ENCODE peak calls at places on chromosomes 6 and 20, in six cellular contexts. One of them, this sample, is unnamed.

GRCh38 chr6:98574991-98575390 is 259.4 kb upstream of the POU3F2 start:
- DNase-seq in GM23338: no peak
- DNase-seq in A549: no peak
- DNase-seq in Panc1: no peak
- DNase-seq in K562: no peak
- DNase-seq in HepG2: peak; percentile 45
- DNase-seq in this sample: no peak

GRCh38 chr6:156887623-156888269 is 110.6 kb downstream of the ARID1B start:
- DNase-seq in GM23338: no peak
- DNase-seq in A549: no peak
- DNase-seq in Panc1: no peak
- DNase-seq in K562: no peak
- DNase-seq in HepG2: no peak
- DNase-seq in this sample: no peak

GRCh38 chr6:83221886-83222479 is 28.8 kb downstream of the RWDD2A start:
- DNase-seq in GM23338: peak; percentile 75
- DNase-seq in A549: no peak
- DNase-seq in Panc1: no peak
- DNase-seq in K562: no peak
- DNase-seq in HepG2: peak; percentile 34
- DNase-seq in this sample: peak; percentile 18

GRCh38 chr6:151004415-151005024 is 139.0 kb downstream of the MTHFD1L start:
- DNase-seq in GM23338: no peak
- DNase-seq in A549: peak; percentile 30
- DNase-seq in Panc1: peak; percentile 87
- DNase-seq in K562: no peak
- DNase-seq in HepG2: peak; percentile 59
- DNase-seq in this sample: no peak

GRCh38 chr20:2800590-2801458 is at the start of gene CPXM1:
- DNase-seq in GM23338: peak; percentile 86
- DNase-seq in A549: no peak
- DNase-seq in Panc1: no peak
- DNase-seq in K562: peak; percentile 55
- DNase-seq in HepG2: peak; percentile 46
- DNase-seq in this sample: no peak

GRCh38 chr6:83057705-83058321 is 7.8 kb downstream of the UBE3D start:
- DNase-seq in GM23338: peak; percentile 72
- DNase-seq in A549: peak; percentile 25
- DNase-seq in Panc1: no peak
- DNase-seq in K562: peak; percentile 17
- DNase-seq in HepG2: peak; percentile 42
- DNase-seq in this sample: peak; percentile 22

GRCh38 chr6:110816677-110817076 is 1.4 kb upstream of the CDK19 start:
- DNase-seq in GM23338: peak; percentile 10
- DNase-seq in A549: no peak
- DNase-seq in Panc1: no peak
- DNase-seq in K562: no peak
- DNase-seq in HepG2: no peak
- DNase-seq in this sample: no peak

GRCh38 chr20:56890011-56890410 is 260.9 kb downstream of the TFAP2C start:
- DNase-seq in GM23338: no peak
- DNase-seq in A549: no peak
- DNase-seq in Panc1: no peak
- DNase-seq in K562: no peak
- DNase-seq in HepG2: no peak
- DNase-seq in this sample: no peak

GRCh38 chr6:81897793-81898192 is 145.3 kb upstream of the TENT5A start:
- DNase-seq in GM23338: no peak
- DNase-seq in A549: no peak
- DNase-seq in Panc1: no peak
- DNase-seq in K562: no peak
- DNase-seq in HepG2: peak; percentile 61
- DNase-seq in this sample: no peak

GRCh38 chr6:26103141-26103769 is 16.0 kb downstream of the HFE start:
- DNase-seq in GM23338: no peak
- DNase-seq in A549: peak; percentile 16
- DNase-seq in Panc1: no peak
- DNase-seq in K562: no peak
- DNase-seq in HepG2: peak; percentile 66
- DNase-seq in this sample: no peak

GRCh38 chr20:3766381-3766780 is 1.2 kb downstream of the ADISSP start:
- DNase-seq in GM23338: no peak
- DNase-seq in A549: no peak
- DNase-seq in Panc1: no peak
- DNase-seq in K562: no peak
- DNase-seq in HepG2: no peak
- DNase-seq in this sample: no peak

GRCh38 chr6:170441316-170441715 is 111.8 kb downstream of the PSMB1 start:
- DNase-seq in GM23338: no peak
- DNase-seq in A549: no peak
- DNase-seq in Panc1: no peak
- DNase-seq in K562: no peak
- DNase-seq in HepG2: no peak
- DNase-seq in this sample: no peak

GRCh38 chr6:90025418-90026089 is 131.3 kb downstream of the GJA10 start:
- DNase-seq in GM23338: no peak
- DNase-seq in A549: no peak
- DNase-seq in Panc1: no peak
- DNase-seq in K562: no peak
- DNase-seq in HepG2: no peak
- DNase-seq in this sample: peak; percentile 3

GRCh38 chr6:15399651-15400470 is 154.0 kb downstream of the JARID2 start:
- DNase-seq in GM23338: no peak
- DNase-seq in A549: peak; percentile 15
- DNase-seq in Panc1: no peak
- DNase-seq in K562: peak; percentile 91
- DNase-seq in HepG2: no peak
- DNase-seq in this sample: no peak

GRCh38 chr20:1396264-1396663 is 3.4 kb upstream of the FKBP1A start:
- DNase-seq in GM23338: no peak
- DNase-seq in A549: no peak
- DNase-seq in Panc1: no peak
- DNase-seq in K562: no peak
- DNase-seq in HepG2: no peak
- DNase-seq in this sample: no peak

GRCh38 chr6:11744753-11745152 is 33.9 kb downstream of the ADTRP start:
- DNase-seq in GM23338: no peak
- DNase-seq in A549: no peak
- DNase-seq in Panc1: no peak
- DNase-seq in K562: no peak
- DNase-seq in HepG2: no peak
- DNase-seq in this sample: no peak

GRCh38 chr6:155013457-155013876 is 18.4 kb downstream of the TIAM2 start:
- DNase-seq in GM23338: no peak
- DNase-seq in A549: no peak
- DNase-seq in Panc1: no peak
- DNase-seq in K562: no peak
- DNase-seq in HepG2: no peak
- DNase-seq in this sample: no peak

GRCh38 chr6:52356017-52356416 is 5.9 kb upstream of the PAQR8 start:
- DNase-seq in GM23338: no peak
- DNase-seq in A549: no peak
- DNase-seq in Panc1: no peak
- DNase-seq in K562: no peak
- DNase-seq in HepG2: no peak
- DNase-seq in this sample: no peak

GRCh38 chr6:161393839-161394364 is 120.0 kb upstream of the AGPAT4 start:
- DNase-seq in GM23338: peak; percentile 72
- DNase-seq in A549: peak; percentile 67
- DNase-seq in Panc1: peak; percentile 67
- DNase-seq in K562: peak; percentile 72
- DNase-seq in HepG2: peak; percentile 71
- DNase-seq in this sample: peak; percentile 75
- TF ChIP-seq REST in GM23338: no peak
- TF ChIP-seq REST in A549: no peak
- TF ChIP-seq REST in Panc1: no peak
- TF ChIP-seq REST in K562: no peak
- TF ChIP-seq REST in HepG2: no peak
- TF ChIP-seq REST in this sample: no peak

GRCh38 chr6:20875369-20875963 is 341.2 kb downstream of the CDKAL1 start:
- DNase-seq in GM23338: no peak
- DNase-seq in A549: no peak
- DNase-seq in Panc1: peak; percentile 35
- DNase-seq in K562: no peak
- DNase-seq in HepG2: peak; percentile 29
- DNase-seq in this sample: no peak
- TF ChIP-seq REST in GM23338: no peak
- TF ChIP-seq REST in A549: no peak
- TF ChIP-seq REST in Panc1: no peak
- TF ChIP-seq REST in K562: no peak
- TF ChIP-seq REST in HepG2: no peak
- TF ChIP-seq REST in this sample: no peak

GRCh38 chr6:32943864-32944263 is 3.0 kb upstream of the HLA-DMB start:
- DNase-seq in GM23338: no peak
- DNase-seq in A549: no peak
- DNase-seq in Panc1: no peak
- DNase-seq in K562: no peak
- DNase-seq in HepG2: no peak
- DNase-seq in this sample: no peak
- TF ChIP-seq REST in GM23338: no peak
- TF ChIP-seq REST in A549: no peak
- TF ChIP-seq REST in Panc1: no peak
- TF ChIP-seq REST in K562: no peak
- TF ChIP-seq REST in HepG2: no peak
- TF ChIP-seq REST in this sample: no peak

DNA sequence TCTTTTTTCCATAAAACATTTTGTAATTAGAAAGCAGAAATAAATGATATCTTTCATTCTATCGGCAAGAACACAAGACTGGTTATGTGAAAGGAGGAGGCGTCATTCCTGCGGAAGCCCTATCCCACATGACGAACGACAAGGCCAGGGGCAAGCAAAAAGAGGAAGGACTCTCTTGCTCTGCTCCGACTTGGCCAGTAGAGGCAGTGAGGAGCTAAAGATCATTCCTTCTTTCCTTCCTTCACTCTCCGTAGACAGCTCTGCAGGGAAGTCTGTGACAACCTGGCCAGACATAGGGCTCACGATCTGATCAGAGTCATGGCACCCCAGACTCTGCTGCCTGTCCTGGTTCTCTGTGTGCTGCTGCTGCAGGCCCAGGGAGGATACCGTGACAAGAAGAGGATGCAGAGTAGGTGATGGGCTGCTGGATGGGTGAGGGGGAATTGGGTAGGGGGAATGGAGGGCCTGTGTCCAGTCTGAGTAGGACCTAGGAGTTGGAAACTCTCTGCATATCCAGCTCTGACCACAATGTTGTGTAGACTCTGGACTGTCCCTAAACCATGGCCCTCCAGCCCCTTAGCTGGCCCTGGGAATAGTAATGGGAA is at the start of gene WFDC10A:
- DNase-seq in GM23338: peak; percentile 90
- DNase-seq in A549: peak; percentile 62
- DNase-seq in Panc1: peak; percentile 58
- DNase-seq in K562: peak; percentile 67
- DNase-seq in HepG2: peak; percentile 38
- DNase-seq in this sample: peak; percentile 69
- TF ChIP-seq REST in GM23338: no peak
- TF ChIP-seq REST in A549: no peak
- TF ChIP-seq REST in Panc1: no peak
- TF ChIP-seq REST in K562: no peak
- TF ChIP-seq REST in HepG2: no peak
- TF ChIP-seq REST in this sample: no peak

GRCh38 chr20:53725575-53725970 is 131.9 kb upstream of the ZNF217 start:
- DNase-seq in GM23338: no peak
- DNase-seq in A549: no peak
- DNase-seq in Panc1: no peak
- DNase-seq in K562: no peak
- DNase-seq in HepG2: no peak
- DNase-seq in this sample: no peak

GRCh38 chr20:53723045-53723444 is 129.4 kb upstream of the ZNF217 start:
- DNase-seq in GM23338: no peak
- DNase-seq in A549: no peak
- DNase-seq in Panc1: no peak
- DNase-seq in K562: no peak
- DNase-seq in HepG2: no peak
- DNase-seq in this sample: no peak

GRCh38 chr20:53723621-53724020 is 130.0 kb upstream of the ZNF217 start:
- DNase-seq in GM23338: no peak
- DNase-seq in A549: no peak
- DNase-seq in Panc1: no peak
- DNase-seq in K562: no peak
- DNase-seq in HepG2: no peak
- DNase-seq in this sample: no peak

GRCh38 chr20:53718622-53719021 is 125.0 kb upstream of the ZNF217 start:
- DNase-seq in GM23338: no peak
- DNase-seq in A549: no peak
- DNase-seq in Panc1: no peak
- DNase-seq in K562: no peak
- DNase-seq in HepG2: no peak
- DNase-seq in this sample: no peak

GRCh38 chr20:53722515-53723036 is 128.9 kb upstream of the ZNF217 start:
- DNase-seq in GM23338: no peak
- DNase-seq in A549: no peak
- DNase-seq in Panc1: no peak
- DNase-seq in K562: no peak
- DNase-seq in HepG2: no peak
- DNase-seq in this sample: no peak
- TF ChIP-seq REST in GM23338: no peak
- TF ChIP-seq REST in A549: no peak
- TF ChIP-seq REST in Panc1: no peak
- TF ChIP-seq REST in K562: no peak
- TF ChIP-seq REST in HepG2: no peak
- TF ChIP-seq REST in this sample: no peak

GRCh38 chr6:127538750-127539264 is 19.7 kb upstream of the MTCL3 start:
- DNase-seq in GM23338: no peak
- DNase-seq in A549: no peak
- DNase-seq in Panc1: no peak
- DNase-seq in K562: no peak
- DNase-seq in HepG2: no peak
- DNase-seq in this sample: no peak

DNA sequence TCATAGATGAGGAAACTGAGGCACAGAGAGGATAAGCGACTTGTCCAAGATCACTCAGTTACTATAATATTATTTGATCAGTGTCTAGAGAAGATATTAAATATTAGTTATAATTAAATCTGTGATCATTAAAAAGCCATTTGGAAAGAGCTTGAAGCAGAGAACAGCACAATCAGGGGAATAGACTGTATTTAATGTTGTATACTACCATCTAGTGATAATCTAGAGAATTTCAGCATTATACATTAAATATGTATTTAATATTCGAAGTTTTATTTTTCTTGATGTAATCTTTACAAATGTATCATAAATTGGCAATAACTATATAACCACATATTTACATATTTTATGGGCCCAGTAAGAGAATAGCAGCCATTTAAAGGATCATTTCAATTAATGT is 20.2 kb upstream of the MTCL3 start:
- DNase-seq in GM23338: no peak
- DNase-seq in A549: no peak
- DNase-seq in Panc1: no peak
- DNase-seq in K562: no peak
- DNase-seq in HepG2: no peak
- DNase-seq in this sample: no peak
- TF ChIP-seq REST in GM23338: no peak
- TF ChIP-seq REST in A549: no peak
- TF ChIP-seq REST in Panc1: no peak
- TF ChIP-seq REST in K562: no peak
- TF ChIP-seq REST in HepG2: no peak
- TF ChIP-seq REST in this sample: no peak

DNA sequence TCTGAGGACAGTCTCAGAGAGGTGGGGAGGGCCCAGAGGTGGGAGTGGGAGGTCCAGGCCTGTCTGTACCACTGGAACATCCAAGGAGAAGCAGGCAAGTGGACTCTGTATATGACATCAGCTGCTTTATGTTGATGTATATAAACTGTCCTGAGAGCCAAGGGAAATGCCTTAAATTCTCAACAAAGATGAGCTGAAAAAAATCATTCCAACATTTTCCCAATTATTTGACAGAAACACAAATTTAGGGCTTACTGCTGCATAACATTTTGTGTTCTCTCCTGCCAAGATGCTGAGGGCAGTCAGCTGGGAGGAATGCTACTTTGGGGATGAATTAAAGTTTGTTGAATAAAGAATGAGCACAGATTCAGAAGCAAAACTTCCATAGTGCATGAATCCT is 52.8 kb downstream of the FOXC1 start:
- DNase-seq in GM23338: no peak
- DNase-seq in A549: no peak
- DNase-seq in Panc1: no peak
- DNase-seq in K562: no peak
- DNase-seq in HepG2: no peak
- DNase-seq in this sample: no peak
- TF ChIP-seq REST in GM23338: no peak
- TF ChIP-seq REST in A549: no peak
- TF ChIP-seq REST in Panc1: no peak
- TF ChIP-seq REST in K562: no peak
- TF ChIP-seq REST in HepG2: no peak
- TF ChIP-seq REST in this sample: no peak

This sample was measured in HCT116.